ENCODE peak calls at places on chromosomes 13 and 19, in four cellular contexts. S is cardiac fibroblast, V is astrocyte, N is AG04450. M is an unnamed sample.

GRCh38 chr19:2549701-2550191 is 73.8 kb downstream of the GADD45B start:
- DNase-seq in S (peak), V (peak), N (peak), M (no peak)

GRCh38 chr13:105773241-105773640 is 762.2 kb downstream of the EFNB2 start:
- DNase-seq in S (no peak), V (no peak), N (no peak), M (no peak)

GRCh38 chr13:102402292-102402691 is 444 bp upstream of the FGF14 start:
- DNase-seq in S (no peak), V (peak), N (no peak), M (no peak)

GRCh38 chr19:16180611-16181010 is 4.6 kb upstream of the FAM32A start:
- DNase-seq in S (peak), V (peak), N (no peak), M (no peak)

GRCh38 chr13:113798200-113798811 is 39.3 kb downstream of the TMEM255B start:
- DNase-seq in S (no peak), V (no peak), N (no peak), M (no peak)

GRCh38 chr13:41130356-41130755 is 2.2 kb downstream of the KBTBD6 start:
- DNase-seq in S (no peak), V (no peak), N (no peak), M (no peak)

GRCh38 chr13:35630551-35631275 is 154.2 kb upstream of the MAB21L1 start:
- DNase-seq in S (peak), V (peak), N (peak), M (no peak)

GRCh38 chr13:52104624-52105023 is 24.2 kb downstream of the NEK5 start:
- DNase-seq in S (peak), V (no peak), N (no peak), M (no peak)

GRCh38 chr19:58544591-58545285 is 874 bp downstream of the TRIM28 start:
- DNase-seq in S (peak), V (no peak), N (no peak), M (peak)

GRCh38 chr13:85436029-85436428 is 363.2 kb downstream of the SLITRK6 start:
- DNase-seq in S (no peak), V (no peak), N (no peak), M (no peak)

GRCh38 chr19:2867025-2867991 is at the start of gene ZNF556:
- DNase-seq in S (no peak), V (no peak), N (no peak), M (no peak)

GRCh38 chr13:35782793-35783192 is 306.3 kb upstream of the MAB21L1 start:
- DNase-seq in S (no peak), V (no peak), N (no peak), M (no peak)

GRCh38 chr13:42068886-42069285 is 20.4 kb downstream of the DGKH start:
- DNase-seq in S (no peak), V (no peak), N (no peak), M (no peak)

GRCh38 chr19:45640849-45641273 is 1.7 kb upstream of the EML2 start:
- DNase-seq in S (no peak), V (no peak), N (no peak), M (no peak)

GRCh38 chr19:12997967-12998940 is 3.0 kb downstream of the NFIX start:
- DNase-seq in S (no peak), V (no peak), N (no peak), M (no peak)

GRCh38 chr13:45989607-45990006 is 62.9 kb downstream of the ZC3H13 start:
- DNase-seq in S (peak), V (peak), N (peak), M (no peak)

GRCh38 chr19:33946535-33947323 is 150.1 kb downstream of the KCTD15 start:
- DNase-seq in S (no peak), V (no peak), N (no peak), M (no peak)

GRCh38 chr19:32202244-32202643 is 143.2 kb upstream of the ZNF507 start:
- DNase-seq in S (no peak), V (no peak), N (no peak), M (no peak)

GRCh38 chr19:45385392-45386221 is 15.2 kb upstream of the ERCC2 start:
- DNase-seq in S (no peak), V (no peak), N (no peak), M (no peak)

GRCh38 chr13:100895656-100896055 is 221.1 kb upstream of the TMTC4 start:
- DNase-seq in S (no peak), V (peak), N (no peak), M (no peak)

GRCh38 chr13:114043421-114044053 is 69.7 kb upstream of the C13orf46 start:
- DNase-seq in S (peak), V (peak), N (peak), M (no peak)

GRCh38 chr13:70723732-70724131 is 615.5 kb upstream of the KLHL1 start:
- DNase-seq in S (no peak), V (no peak), N (no peak), M (no peak)
- TF ChIP-seq CTCF in S (no peak), V (peak), N (peak), M (peak)

DNA sequence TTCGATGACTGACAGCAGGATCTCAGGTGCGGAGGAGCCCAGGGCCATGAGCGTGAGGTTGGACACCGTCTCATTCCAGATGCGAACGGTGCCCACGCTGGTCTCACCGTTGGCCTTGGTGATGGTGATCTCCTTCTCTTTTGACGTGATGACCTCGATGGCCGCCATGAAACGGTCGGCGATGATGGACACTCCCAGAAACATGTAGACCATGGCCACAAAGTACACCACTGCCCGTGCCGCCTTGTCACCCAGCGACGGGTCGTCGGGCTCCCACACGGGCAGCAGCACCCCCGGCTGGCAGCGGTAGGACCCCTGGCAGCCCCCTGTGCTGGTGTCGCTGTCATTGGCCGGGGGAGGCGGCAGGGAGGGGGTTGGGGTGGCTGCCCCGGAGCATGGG is 5.7 kb downstream of the SLC8A2 start:
- DNase-seq in S (no peak), V (no peak), N (no peak), M (no peak)
- TF ChIP-seq CTCF in S (no peak), V (no peak), N (no peak), M (no peak)

DNA sequence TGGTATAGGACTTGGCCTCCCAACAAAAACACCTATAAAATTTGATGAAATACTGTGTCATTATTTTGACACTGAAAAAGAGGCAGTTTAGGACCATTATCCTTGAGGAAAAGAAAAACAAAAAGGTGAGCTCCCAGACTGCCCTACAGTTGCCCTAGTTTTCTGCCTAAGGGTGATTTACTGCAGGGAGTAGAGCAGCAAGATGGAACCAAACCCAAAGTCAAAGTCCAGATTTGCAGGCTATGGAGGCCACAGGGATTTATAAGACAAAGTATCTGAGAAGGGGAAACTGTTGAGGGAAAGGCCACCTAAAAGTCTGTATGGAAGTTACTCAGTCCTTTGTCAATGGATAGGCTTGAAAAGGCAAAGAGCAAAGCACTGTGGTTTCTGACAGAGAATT is 112.4 kb upstream of the TRPC4 start:
- DNase-seq in S (no peak), V (no peak), N (no peak), M (no peak)
- TF ChIP-seq CTCF in S (no peak), V (no peak), N (no peak), M (no peak)

DNA sequence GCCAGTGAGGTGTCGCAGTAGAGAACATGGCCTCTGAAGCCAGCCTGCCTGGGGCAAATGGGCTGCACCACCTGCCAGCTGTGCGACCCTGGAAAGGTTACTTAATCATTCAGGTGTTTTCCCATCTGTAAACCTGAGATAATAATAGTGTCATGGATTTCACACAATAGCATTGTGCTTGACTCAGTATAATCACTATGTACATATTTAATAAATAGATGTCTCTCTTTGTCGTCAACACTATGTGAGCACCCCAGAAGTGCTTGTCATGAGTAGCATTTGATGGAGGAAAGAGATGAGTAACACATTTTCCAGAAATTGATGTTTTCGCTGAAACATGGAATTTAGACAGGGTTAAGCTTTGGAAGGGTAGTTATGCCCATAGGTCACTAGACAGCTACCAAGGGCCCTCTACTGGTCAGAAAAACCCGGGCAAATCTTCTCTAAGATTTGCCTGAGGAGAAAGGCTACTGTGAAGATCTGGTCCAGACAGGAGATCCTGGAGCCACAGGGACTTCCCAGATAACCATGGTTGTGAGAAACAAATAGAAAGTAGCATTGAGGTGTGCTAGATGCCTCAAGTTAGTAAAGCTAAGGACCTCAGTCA is 9.5 kb upstream of the MBNL2 start:
- DNase-seq in S (peak), V (no peak), N (no peak), M (no peak)
- TF ChIP-seq CTCF in S (peak), V (peak), N (peak), M (peak)

GRCh38 chr13:109743706-109744453 is 42.5 kb downstream of the IRS2 start:
- DNase-seq in S (peak), V (peak), N (peak), M (no peak)
- TF ChIP-seq CTCF in S (no peak), V (no peak), N (no peak), M (no peak)

GRCh38 chr19:8025321-8025720 is 19.9 kb upstream of the ELAVL1 start:
- DNase-seq in S (no peak), V (no peak), N (no peak), M (no peak)

GRCh38 chr19:8021374-8021773 is 15.9 kb upstream of the ELAVL1 start:
- DNase-seq in S (no peak), V (no peak), N (no peak), M (no peak)

GRCh38 chr19:8020681-8021080 is 15.2 kb upstream of the ELAVL1 start:
- DNase-seq in S (no peak), V (no peak), N (no peak), M (no peak)

GRCh38 chr19:8023371-8023770 is 17.9 kb upstream of the ELAVL1 start:
- DNase-seq in S (no peak), V (no peak), N (no peak), M (no peak)

DNA sequence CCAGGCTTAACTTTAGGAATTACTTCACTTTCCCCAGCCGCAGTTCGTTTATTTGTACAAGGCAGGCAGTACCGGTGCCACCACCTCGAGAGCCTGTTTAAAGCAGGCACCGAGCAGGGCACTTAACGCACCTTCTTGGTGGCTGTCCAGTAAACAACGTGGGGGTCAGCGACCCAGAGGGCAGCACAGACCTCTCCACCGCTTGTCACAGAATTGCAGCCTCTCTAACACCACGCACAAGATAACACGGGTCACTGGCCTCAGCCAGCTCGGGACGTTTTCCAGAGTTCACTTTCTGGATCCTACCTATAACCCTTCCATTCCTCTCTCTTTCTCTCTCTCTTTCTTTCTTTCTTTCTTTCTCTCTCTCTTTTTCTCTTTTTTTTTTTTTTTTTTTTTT is 16.8 kb upstream of the ELAVL1 start:
- DNase-seq in S (no peak), V (no peak), N (no peak), M (no peak)
- TF ChIP-seq CTCF in S (no peak), V (no peak), N (no peak), M (no peak)

GRCh38 chr19:18915639-18916038 is 3.5 kb downstream of the COPE start:
- DNase-seq in S (peak), V (no peak), N (no peak), M (no peak)
- TF ChIP-seq CTCF in S (no peak), V (peak), N (peak), M (peak)

DNA sequence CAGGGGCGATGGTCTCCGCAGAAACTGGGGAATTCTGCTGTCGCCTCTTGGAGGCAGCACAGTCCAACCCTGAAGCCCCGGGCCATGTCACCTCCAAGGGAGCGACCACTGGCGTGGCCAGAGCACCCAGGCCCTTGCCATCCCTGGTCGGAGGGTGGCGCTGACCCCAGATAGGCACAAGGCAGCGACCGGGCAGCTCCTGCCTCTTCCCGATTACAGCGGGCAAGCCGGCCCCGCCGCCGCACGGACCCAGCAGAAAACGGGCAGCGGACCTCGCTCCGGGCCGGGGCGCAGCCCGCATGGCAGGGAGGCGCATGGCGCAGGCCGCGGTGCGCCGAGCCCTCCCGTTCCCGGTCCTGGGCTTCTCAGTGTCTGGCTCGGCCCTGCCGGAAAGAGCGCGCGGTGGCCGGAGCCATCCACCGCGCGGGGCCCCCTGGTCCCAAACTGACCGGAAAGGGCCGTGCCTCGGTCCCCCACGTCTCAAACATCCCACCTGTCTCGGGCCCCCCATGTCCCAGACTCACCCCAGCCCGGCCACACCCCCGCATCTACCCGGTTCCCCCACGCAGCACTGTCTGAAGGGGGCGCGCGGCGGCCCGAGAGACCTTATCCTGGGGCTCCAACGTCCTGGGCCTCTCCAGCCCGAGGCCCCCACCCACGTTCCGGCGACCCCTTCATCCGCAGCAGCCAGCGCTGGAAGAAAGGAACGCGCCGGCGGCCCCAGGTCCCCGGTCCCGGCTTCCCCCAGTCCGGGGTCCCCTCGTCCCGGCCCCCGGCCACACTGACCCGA is 725 bp downstream of the CERS1 start:
- DNase-seq in S (peak), V (no peak), N (no peak), M (peak)
- TF ChIP-seq CTCF in S (peak), V (no peak), N (peak), M (peak)

M was measured in progenitor cell of endocrine pancreas.